ENCODE peak calls at places on chromosome 15, in nine cellular contexts. One of them, this sample, is unnamed.

GRCh38 chr15:33132722-33133345 is 61.7 kb downstream of the FMN1 start:
- DNase-seq in non-pigmented ciliary epithelial cell: no peak
- DNase-seq in ELR: peak; percentile 78
- DNase-seq in MM.1S: peak; percentile 35
- DNase-seq in Kasumi-1: peak; percentile 18
- DNase-seq in stimulated activated CD4-positive, alpha-beta T cell treated with anti-CD3 and anti-CD28 coated beads, Interleukin-1b, Interleukin-23, amount 100 ng/mL, for 48 hours: no peak
- DNase-seq in neuronal stem cell: peak; percentile 67
- DNase-seq in choroid plexus epithelial cell: peak; percentile 87
- DNase-seq in NCI-H460: peak; percentile 39
- DNase-seq in this sample: peak; percentile 55

GRCh38 chr15:81710328-81710727 is 335.5 kb downstream of the MEX3B start:
- DNase-seq in non-pigmented ciliary epithelial cell: no peak
- DNase-seq in stimulated activated CD4-positive, alpha-beta T cell treated with anti-CD3 and anti-CD28 coated beads, Interleukin-1b, Interleukin-23, amount 100 ng/mL, for 48 hours: no peak
- DNase-seq in MM.1S: no peak
- DNase-seq in Kasumi-1: no peak
- DNase-seq in ELR: no peak
- DNase-seq in neuronal stem cell: no peak
- DNase-seq in choroid plexus epithelial cell: no peak
- DNase-seq in NCI-H460: no peak
- DNase-seq in this sample: no peak

GRCh38 chr15:49045691-49046112 is 544 bp downstream of the SECISBP2L start:
- DNase-seq in neuronal stem cell: no peak
- DNase-seq in choroid plexus epithelial cell: peak; percentile 62
- DNase-seq in ELR: peak; percentile 54
- DNase-seq in stimulated activated CD4-positive, alpha-beta T cell treated with anti-CD3 and anti-CD28 coated beads, Interleukin-1b, Interleukin-23, amount 100 ng/mL, for 48 hours: no peak
- DNase-seq in MM.1S: peak; percentile 24
- DNase-seq in NCI-H460: no peak
- DNase-seq in Kasumi-1: peak; percentile 59
- DNase-seq in non-pigmented ciliary epithelial cell: no peak
- DNase-seq in this sample: peak; percentile 14

GRCh38 chr15:56715220-56715619 is 18.1 kb downstream of the ZNF280D start:
- DNase-seq in NCI-H460: no peak
- DNase-seq in ELR: no peak
- DNase-seq in non-pigmented ciliary epithelial cell: no peak
- DNase-seq in stimulated activated CD4-positive, alpha-beta T cell treated with anti-CD3 and anti-CD28 coated beads, Interleukin-1b, Interleukin-23, amount 100 ng/mL, for 48 hours: no peak
- DNase-seq in Kasumi-1: no peak
- DNase-seq in choroid plexus epithelial cell: no peak
- DNase-seq in MM.1S: no peak
- DNase-seq in neuronal stem cell: no peak
- DNase-seq in this sample: no peak

GRCh38 chr15:91909574-91909973 is 56.1 kb downstream of the SLCO3A1 start:
- DNase-seq in choroid plexus epithelial cell: no peak
- DNase-seq in NCI-H460: no peak
- DNase-seq in ELR: no peak
- DNase-seq in non-pigmented ciliary epithelial cell: no peak
- DNase-seq in stimulated activated CD4-positive, alpha-beta T cell treated with anti-CD3 and anti-CD28 coated beads, Interleukin-1b, Interleukin-23, amount 100 ng/mL, for 48 hours: no peak
- DNase-seq in MM.1S: no peak
- DNase-seq in Kasumi-1: no peak
- DNase-seq in neuronal stem cell: no peak
- DNase-seq in this sample: no peak

GRCh38 chr15:68608206-68608843 is 29.5 kb downstream of the CORO2B start:
- DNase-seq in choroid plexus epithelial cell: peak; percentile 81
- DNase-seq in MM.1S: no peak
- DNase-seq in non-pigmented ciliary epithelial cell: no peak
- DNase-seq in ELR: no peak
- DNase-seq in Kasumi-1: no peak
- DNase-seq in NCI-H460: no peak
- DNase-seq in neuronal stem cell: no peak
- DNase-seq in stimulated activated CD4-positive, alpha-beta T cell treated with anti-CD3 and anti-CD28 coated beads, Interleukin-1b, Interleukin-23, amount 100 ng/mL, for 48 hours: no peak
- DNase-seq in this sample: no peak

GRCh38 chr15:29696950-29697738 is 125.1 kb downstream of the TJP1 start:
- DNase-seq in NCI-H460: no peak
- DNase-seq in MM.1S: no peak
- DNase-seq in choroid plexus epithelial cell: no peak
- DNase-seq in Kasumi-1: no peak
- DNase-seq in ELR: no peak
- DNase-seq in stimulated activated CD4-positive, alpha-beta T cell treated with anti-CD3 and anti-CD28 coated beads, Interleukin-1b, Interleukin-23, amount 100 ng/mL, for 48 hours: no peak
- DNase-seq in neuronal stem cell: no peak
- DNase-seq in non-pigmented ciliary epithelial cell: no peak
- DNase-seq in this sample: no peak

GRCh38 chr15:68032672-68033071 is 21.4 kb upstream of the PIAS1 start:
- DNase-seq in choroid plexus epithelial cell: no peak
- DNase-seq in stimulated activated CD4-positive, alpha-beta T cell treated with anti-CD3 and anti-CD28 coated beads, Interleukin-1b, Interleukin-23, amount 100 ng/mL, for 48 hours: no peak
- DNase-seq in MM.1S: no peak
- DNase-seq in neuronal stem cell: no peak
- DNase-seq in Kasumi-1: peak; percentile 22
- DNase-seq in NCI-H460: no peak
- DNase-seq in ELR: no peak
- DNase-seq in non-pigmented ciliary epithelial cell: no peak
- DNase-seq in this sample: no peak

GRCh38 chr15:64246364-64247189 is 83.8 kb upstream of the PPIB start:
- DNase-seq in neuronal stem cell: peak; percentile 11
- DNase-seq in MM.1S: peak; percentile 59
- DNase-seq in non-pigmented ciliary epithelial cell: peak; percentile 83
- DNase-seq in Kasumi-1: peak; percentile 7
- DNase-seq in ELR: peak; percentile 95
- DNase-seq in NCI-H460: peak; percentile 70
- DNase-seq in choroid plexus epithelial cell: peak; percentile 90
- DNase-seq in stimulated activated CD4-positive, alpha-beta T cell treated with anti-CD3 and anti-CD28 coated beads, Interleukin-1b, Interleukin-23, amount 100 ng/mL, for 48 hours: peak; percentile 70
- DNase-seq in this sample: no peak

This sample was measured in HEK293T.